ENCODE peak calls at places on chromosomes 13 and 19, in four cellular contexts. C is heart left ventricle, B is GM12864, I is GM12865. J is an unnamed sample.

GRCh38 chr13:33999830-34000605 is 182.1 kb downstream of the RFC3 start:
- DNase-seq in C (no peak), B (no peak), I (no peak), J (no peak)

GRCh38 chr13:80989770-80990169 is 648.8 kb upstream of the SPRY2 start:
- DNase-seq in C (no peak), B (no peak), I (no peak), J (no peak)

GRCh38 chr13:44117351-44117750 is 237.6 kb downstream of the LACC1 start:
- DNase-seq in C (no peak), B (no peak), I (peak; percentile 6), J (no peak)

GRCh38 chr13:110305949-110306339 is 1.0 kb downstream of the COL4A1 start:
- DNase-seq in C (no peak), B (no peak), I (no peak), J (no peak)

GRCh38 chr13:73272831-73273230 is 214.0 kb downstream of the KLF5 start:
- DNase-seq in C (no peak), B (no peak), I (no peak), J (no peak)

GRCh38 chr19:17946965-17947784 is 14.4 kb downstream of the CCDC124 start:
- DNase-seq in C (no peak), B (no peak), I (no peak), J (no peak)

GRCh38 chr13:114212096-114212495 is 22.6 kb upstream of the CDC16 start:
- DNase-seq in C (no peak), B (no peak), I (no peak), J (no peak)

GRCh38 chr19:3210347-3211017 is 14.0 kb upstream of the CELF5 start:
- DNase-seq in C (peak; percentile 55), B (no peak), I (peak; percentile 61), J (peak; percentile 60)

GRCh38 chr13:78137404-78138142 is 218.9 kb upstream of the EDNRB start:
- DNase-seq in C (no peak), B (peak; percentile 16), I (peak; percentile 65), J (no peak)

GRCh38 chr13:64774915-64775314 is 2455.2 kb downstream of the PCDH9 start:
- DNase-seq in C (no peak), B (no peak), I (no peak), J (no peak)

GRCh38 chr13:38417727-38418126 is 68.1 kb downstream of the UFM1 start:
- DNase-seq in C (no peak), B (no peak), I (peak; percentile 28), J (no peak)

GRCh38 chr13:31267126-31267784 is 67.5 kb downstream of the B3GLCT start:
- DNase-seq in C (no peak), B (no peak), I (no peak), J (no peak)

GRCh38 chr13:50116430-50116973 is 101.3 kb downstream of the KCNRG start:
- DNase-seq in C (no peak), B (no peak), I (no peak), J (no peak)

GRCh38 chr13:87356314-87356713 is 314.9 kb upstream of the SLITRK5 start:
- DNase-seq in C (no peak), B (no peak), I (peak; percentile 0), J (no peak)

GRCh38 chr19:15280915-15281683 is 48.9 kb upstream of the EPHX3 start:
- DNase-seq in C (peak; percentile 91), B (no peak), I (no peak), J (no peak)

GRCh38 chr13:75636339-75637095 is 387 bp downstream of the LMO7 start:
- DNase-seq in C (no peak), B (no peak), I (peak; percentile 65), J (peak; percentile 62)

GRCh38 chr13:99590519-99591011 is 89.3 kb downstream of the TM9SF2 start:
- DNase-seq in C (no peak), B (no peak), I (no peak), J (no peak)

GRCh38 chr13:23598371-23598770 is 28.2 kb downstream of the TNFRSF19 start:
- DNase-seq in C (no peak), B (no peak), I (no peak), J (no peak)

GRCh38 chr19:9130965-9131364 is 4.2 kb upstream of the OR7G3 start:
- DNase-seq in C (no peak), B (no peak), I (peak; percentile 5), J (no peak)

GRCh38 chr19:10816691-10817090 is 19.3 kb downstream of the TMED1 start:
- DNase-seq in C (no peak), B (no peak), I (no peak), J (no peak)

GRCh38 chr13:80040977-80041310 is 300.0 kb downstream of the SPRY2 start:
- DNase-seq in C (no peak), B (no peak), I (no peak), J (no peak)

GRCh38 chr13:58804832-58805231 is 1173.3 kb downstream of the PCDH17 start:
- DNase-seq in C (no peak), B (no peak), I (no peak), J (no peak)

GRCh38 chr19:48498576-48498879 is 13.1 kb downstream of the LMTK3 start:
- DNase-seq in C (no peak), B (no peak), I (no peak), J (no peak)

GRCh38 chr19:17811103-17811502 is 10.2 kb downstream of the INSL3 start:
- DNase-seq in C (no peak), B (no peak), I (no peak), J (no peak)

GRCh38 chr19:31413353-31413752 is 64.1 kb upstream of the TSHZ3 start:
- DNase-seq in C (no peak), B (no peak), I (no peak), J (no peak)

GRCh38 chr19:3227054-3227626 is 2.7 kb downstream of the CELF5 start:
- DNase-seq in C (no peak), B (no peak), I (no peak), J (no peak)

GRCh38 chr13:65841156-65841555 is 1389.0 kb downstream of the PCDH9 start:
- DNase-seq in C (no peak), B (no peak), I (no peak), J (no peak)

GRCh38 chr19:45320997-45321775 is 1.5 kb downstream of the CKM start:
- DNase-seq in C (no peak), B (no peak), I (no peak), J (no peak)

GRCh38 chr19:29678484-29679106 is 13.3 kb downstream of the PLEKHF1 start:
- DNase-seq in C (peak; percentile 90), B (no peak), I (no peak), J (no peak)

GRCh38 chr13:113597386-113598080 is 13.0 kb downstream of the TFDP1 start:
- DNase-seq in C (no peak), B (no peak), I (no peak), J (no peak)

GRCh38 chr13:83980322-83980721 is 98.0 kb upstream of the SLITRK1 start:
- DNase-seq in C (no peak), B (no peak), I (no peak), J (no peak)

GRCh38 chr13:41213316-41213715 is 18.9 kb upstream of the KBTBD7 start:
- DNase-seq in C (no peak), B (no peak), I (no peak), J (no peak)

GRCh38 chr13:62407871-62408270 is 992.2 kb upstream of the PCDH20 start:
- DNase-seq in C (no peak), B (no peak), I (no peak), J (no peak)
- H3K4me3 ChIP-seq in C (no peak overlapping the region), B (no peak overlapping the region), I (no peak overlapping the region), J (no peak overlapping the region)

DNA sequence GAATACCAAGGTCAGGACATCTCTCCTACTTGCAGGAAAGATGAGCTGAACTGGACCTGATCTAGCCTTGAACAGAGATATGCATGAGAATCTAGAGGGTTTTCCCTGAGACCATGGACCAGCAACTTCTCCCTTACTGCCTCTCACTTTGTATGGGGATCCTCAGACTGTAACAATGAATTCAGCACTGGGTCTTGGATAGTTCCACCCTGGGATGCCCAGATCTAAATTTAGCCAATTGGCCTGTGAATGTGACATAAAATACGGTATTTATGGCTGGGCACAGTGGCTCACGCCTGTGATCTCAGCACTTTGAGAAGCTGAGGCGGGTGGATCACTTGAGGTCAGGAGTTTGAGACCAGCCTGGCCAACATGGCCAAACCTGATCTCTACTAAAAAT is 15.3 kb upstream of the LILRA2 start:
- DNase-seq in C (no peak), B (no peak), I (no peak), J (no peak)
- H3K4me3 ChIP-seq in C (no peak overlapping the region), B (no peak overlapping the region), I (no peak overlapping the region), J (no peak overlapping the region)

GRCh38 chr13:48655291-48655690 is 1.6 kb downstream of the CYSLTR2 start:
- DNase-seq in C (no peak), B (no peak), I (no peak), J (no peak)

GRCh38 chr13:48648446-48648845 is 5.3 kb upstream of the CYSLTR2 start:
- DNase-seq in C (no peak), B (no peak), I (no peak), J (no peak)

GRCh38 chr13:48656621-48657020 is 2.9 kb downstream of the CYSLTR2 start:
- DNase-seq in C (no peak), B (no peak), I (no peak), J (no peak)

GRCh38 chr13:48654511-48654910 is 782 bp downstream of the CYSLTR2 start:
- DNase-seq in C (no peak), B (no peak), I (no peak), J (no peak)

DNA sequence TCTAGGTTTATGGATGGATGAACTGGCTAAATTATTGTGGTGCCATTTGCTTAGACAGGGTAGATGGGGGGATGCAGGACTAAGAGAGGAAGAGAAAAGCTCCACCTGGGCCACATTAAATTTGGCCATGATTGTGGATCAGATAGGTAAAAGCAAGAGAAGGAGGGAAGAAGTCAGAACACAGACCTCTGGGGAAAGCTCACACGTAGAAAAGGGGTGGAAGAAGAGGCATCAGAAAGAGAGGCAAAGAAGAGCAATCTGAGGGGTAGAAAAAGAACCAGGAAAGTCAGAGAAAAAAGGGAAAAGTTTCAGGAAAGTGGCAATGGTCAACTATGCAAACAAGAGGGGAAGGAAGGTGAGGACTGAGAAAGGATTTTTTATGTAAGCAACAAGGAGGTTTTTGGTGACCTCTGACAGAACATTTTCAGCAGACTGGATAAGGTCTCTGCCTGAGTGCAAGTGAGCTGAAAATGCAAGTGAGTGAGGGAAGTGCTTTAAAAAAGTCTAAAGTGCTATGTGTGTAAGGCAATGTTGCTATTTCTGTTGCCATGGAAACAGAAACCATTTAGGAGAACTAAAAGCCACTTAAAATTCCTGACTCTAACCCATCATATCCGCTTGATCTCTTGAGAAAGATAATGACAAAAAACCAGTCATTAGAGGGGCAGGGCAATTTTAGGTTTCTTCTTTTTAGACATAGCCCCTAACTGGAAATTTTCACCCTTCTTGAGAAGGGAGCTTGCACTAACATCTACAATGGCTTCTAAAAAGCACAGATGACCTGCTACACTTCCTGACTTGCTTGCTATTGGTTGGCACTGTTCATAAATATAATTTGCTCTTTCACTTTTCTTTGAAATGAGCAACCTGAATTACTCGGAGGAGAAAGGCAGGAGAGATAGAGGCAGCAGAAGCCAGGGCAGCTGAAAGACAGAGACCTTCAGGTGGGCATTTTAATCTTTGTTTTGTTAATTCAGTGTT is at the start of gene CYSLTR2:
- DNase-seq in C (no peak), B (peak; percentile 25), I (peak; percentile 53), J (peak; percentile 86)
- H3K4me3 ChIP-seq in C (peak within 1 kb of the TSS; percentile 54), B (no peak within 1 kb of the TSS), I (no peak within 1 kb of the TSS), J (peak within 1 kb of the TSS; percentile 30)

GRCh38 chr19:7067716-7068115 is 1.8 kb upstream of the ZNF557 start:
- DNase-seq in C (no peak), B (no peak), I (no peak), J (no peak)

GRCh38 chr19:7068599-7068998 is 904 bp upstream of the ZNF557 start:
- DNase-seq in C (no peak), B (no peak), I (no peak), J (no peak)

GRCh38 chr19:7069904-7070226 is 362 bp downstream of the ZNF557 start:
- DNase-seq in C (no peak), B (no peak), I (no peak), J (no peak)

GRCh38 chr19:7072541-7072940 is 3.0 kb downstream of the ZNF557 start:
- DNase-seq in C (no peak), B (no peak), I (no peak), J (no peak)

GRCh38 chr19:7069042-7069903 is at the start of gene ZNF557:
- DNase-seq in C (peak; percentile 99), B (peak; percentile 94), I (peak; percentile 99), J (peak; percentile 99)
- H3K4me3 ChIP-seq in C (peak within 1 kb of the TSS; percentile 96), B (peak within 1 kb of the TSS; percentile 100), I (peak within 1 kb of the TSS; percentile 94), J (peak within 1 kb of the TSS; percentile 92)

J was measured in CD4-positive, alpha-beta memory T cell.